ENCODE peak calls at places on chromosomes 11 and 22, in seven cellular contexts. One of them, this sample, is unnamed.

GRCh38 chr22:47369431-47370015 is 607.1 kb downstream of the TBC1D22A start:
- DNase-seq in stromal cell of bone marrow: no peak
- DNase-seq in GM13977: no peak
- DNase-seq in anterior cingulate cortex: no peak
- DNase-seq in ELF-1: no peak
- DNase-seq in cardiac muscle cell: no peak
- DNase-seq in PC-3: no peak
- DNase-seq in this sample: no peak

GRCh38 chr11:129224538-129224937 is 32.4 kb upstream of the ARHGAP32 start:
- DNase-seq in stromal cell of bone marrow: no peak
- DNase-seq in GM13977: no peak
- DNase-seq in anterior cingulate cortex: no peak
- DNase-seq in ELF-1: no peak
- DNase-seq in cardiac muscle cell: no peak
- DNase-seq in PC-3: peak; percentile 72
- DNase-seq in this sample: no peak

GRCh38 chr22:21945453-21946261 is 7.0 kb downstream of the PPM1F start:
- DNase-seq in stromal cell of bone marrow: no peak
- DNase-seq in GM13977: no peak
- DNase-seq in anterior cingulate cortex: no peak
- DNase-seq in ELF-1: no peak
- DNase-seq in cardiac muscle cell: no peak
- DNase-seq in PC-3: no peak
- DNase-seq in this sample: no peak

GRCh38 chr11:32949739-32950138 is 57.1 kb downstream of the QSER1 start:
- DNase-seq in stromal cell of bone marrow: no peak
- DNase-seq in GM13977: no peak
- DNase-seq in anterior cingulate cortex: no peak
- DNase-seq in ELF-1: peak; percentile 55
- DNase-seq in cardiac muscle cell: no peak
- DNase-seq in PC-3: no peak
- DNase-seq in this sample: peak; percentile 8

GRCh38 chr11:121426476-121427454 is 25.3 kb upstream of the SORL1 start:
- DNase-seq in stromal cell of bone marrow: no peak
- DNase-seq in GM13977: no peak
- DNase-seq in anterior cingulate cortex: no peak
- DNase-seq in ELF-1: peak; percentile 62
- DNase-seq in cardiac muscle cell: peak; percentile 55
- DNase-seq in PC-3: peak; percentile 43
- DNase-seq in this sample: peak; percentile 71

GRCh38 chr11:32225491-32226285 is 134.8 kb downstream of the RCN1 start:
- DNase-seq in stromal cell of bone marrow: no peak
- DNase-seq in GM13977: no peak
- DNase-seq in anterior cingulate cortex: no peak
- DNase-seq in ELF-1: no peak
- DNase-seq in cardiac muscle cell: no peak
- DNase-seq in PC-3: no peak
- DNase-seq in this sample: no peak

GRCh38 chr11:8011981-8012444 is 24.9 kb downstream of the EIF3F start:
- DNase-seq in stromal cell of bone marrow: peak; percentile 95
- DNase-seq in GM13977: no peak
- DNase-seq in anterior cingulate cortex: no peak
- DNase-seq in ELF-1: no peak
- DNase-seq in cardiac muscle cell: no peak
- DNase-seq in PC-3: peak; percentile 48
- DNase-seq in this sample: no peak

GRCh38 chr11:96794152-96794551 is 404.3 kb downstream of the JRKL start:
- DNase-seq in stromal cell of bone marrow: no peak
- DNase-seq in GM13977: no peak
- DNase-seq in anterior cingulate cortex: no peak
- DNase-seq in ELF-1: no peak
- DNase-seq in cardiac muscle cell: no peak
- DNase-seq in PC-3: peak; percentile 33
- DNase-seq in this sample: no peak

GRCh38 chr22:35480143-35480542 is 60.5 kb upstream of the RASD2 start:
- DNase-seq in stromal cell of bone marrow: no peak
- DNase-seq in GM13977: no peak
- DNase-seq in anterior cingulate cortex: no peak
- DNase-seq in ELF-1: no peak
- DNase-seq in cardiac muscle cell: no peak
- DNase-seq in PC-3: peak; percentile 9
- DNase-seq in this sample: no peak

GRCh38 chr11:75827562-75827961 is 12.6 kb downstream of the UVRAG start:
- DNase-seq in stromal cell of bone marrow: no peak
- DNase-seq in GM13977: no peak
- DNase-seq in anterior cingulate cortex: no peak
- DNase-seq in ELF-1: no peak
- DNase-seq in cardiac muscle cell: no peak
- DNase-seq in PC-3: no peak
- DNase-seq in this sample: no peak

GRCh38 chr11:19660076-19660475 is 52.6 kb upstream of the NAV2 start:
- DNase-seq in stromal cell of bone marrow: no peak
- DNase-seq in GM13977: peak; percentile 71
- DNase-seq in anterior cingulate cortex: no peak
- DNase-seq in ELF-1: peak; percentile 59
- DNase-seq in cardiac muscle cell: no peak
- DNase-seq in PC-3: peak; percentile 97
- DNase-seq in this sample: peak; percentile 62

GRCh38 chr11:41334007-41334933 is 125.2 kb downstream of the LRRC4C start:
- DNase-seq in stromal cell of bone marrow: no peak
- DNase-seq in GM13977: no peak
- DNase-seq in anterior cingulate cortex: no peak
- DNase-seq in ELF-1: no peak
- DNase-seq in cardiac muscle cell: no peak
- DNase-seq in PC-3: no peak
- DNase-seq in this sample: no peak

GRCh38 chr11:59802639-59803176 is 7.9 kb downstream of the MRPL16 start:
- DNase-seq in stromal cell of bone marrow: peak; percentile 40
- DNase-seq in GM13977: peak; percentile 52
- DNase-seq in anterior cingulate cortex: no peak
- DNase-seq in ELF-1: peak; percentile 37
- DNase-seq in cardiac muscle cell: peak; percentile 55
- DNase-seq in PC-3: peak; percentile 84
- DNase-seq in this sample: peak; percentile 68

GRCh38 chr11:121337740-121338272 is 45.2 kb downstream of the SC5D start:
- DNase-seq in stromal cell of bone marrow: no peak
- DNase-seq in GM13977: no peak
- DNase-seq in anterior cingulate cortex: peak; percentile 9
- DNase-seq in ELF-1: no peak
- DNase-seq in cardiac muscle cell: no peak
- DNase-seq in PC-3: no peak
- DNase-seq in this sample: no peak

GRCh38 chr11:28606930-28607329 is 498.7 kb downstream of the METTL15 start:
- DNase-seq in stromal cell of bone marrow: no peak
- DNase-seq in GM13977: no peak
- DNase-seq in anterior cingulate cortex: no peak
- DNase-seq in ELF-1: peak; percentile 14
- DNase-seq in cardiac muscle cell: no peak
- DNase-seq in PC-3: peak; percentile 37
- DNase-seq in this sample: peak; percentile 16

GRCh38 chr11:77244277-77245014 is 57.0 kb downstream of the GDPD4 start:
- DNase-seq in stromal cell of bone marrow: peak; percentile 81
- DNase-seq in GM13977: no peak
- DNase-seq in anterior cingulate cortex: no peak
- DNase-seq in ELF-1: no peak
- DNase-seq in cardiac muscle cell: no peak
- DNase-seq in PC-3: peak; percentile 82
- DNase-seq in this sample: no peak

This sample was measured in NB4.